ENCODE peak calls at places on chromosomes 13 and 19, in five cellular contexts. H is MCF 10A, M is anterior cingulate cortex, F is NCI-H2107, J is T follicular helper cell. A is an unnamed sample.
A peak's percentile ranks its signal among the peaks of the same experiment; 100 is the strongest.

GRCh38 chr13:92967923-92968322 is 258.7 kb upstream of the GPC6 start:
- DNase-seq in H (peak; percentile 53), M (no peak), F (no peak), J (no peak), A (no peak)

GRCh38 chr19:38089440-38089839 is 134.6 kb downstream of the DPF1 start:
- DNase-seq in H (no peak), M (no peak), F (no peak), J (no peak), A (no peak)

GRCh38 chr13:29908411-29908810 is 58.0 kb upstream of the UBL3 start:
- DNase-seq in H (peak; percentile 75), M (no peak), F (no peak), J (no peak), A (no peak)

GRCh38 chr19:54654447-54655321 is 8.1 kb upstream of the LILRB4 start:
- DNase-seq in H (no peak), M (no peak), F (no peak), J (no peak), A (no peak)

GRCh38 chr13:113034451-113035208 is 65.6 kb downstream of the MCF2L start:
- DNase-seq in H (peak; percentile 71), M (peak; percentile 43), F (no peak), J (no peak), A (no peak)

GRCh38 chr19:7230826-7231225 is 63.4 kb downstream of the INSR start:
- DNase-seq in H (no peak), M (no peak), F (no peak), J (no peak), A (no peak)

GRCh38 chr19:58009666-58010301 is 7.2 kb upstream of the ZNF606 start:
- DNase-seq in H (peak; percentile 72), M (peak; percentile 72), F (peak; percentile 87), J (peak; percentile 34), A (peak; percentile 27)

GRCh38 chr13:107516517-107516916 is 698.8 kb downstream of the LIG4 start:
- DNase-seq in H (no peak), M (no peak), F (no peak), J (no peak), A (no peak)

GRCh38 chr19:33208904-33209843 is 15.0 kb downstream of the LRP3 start:
- DNase-seq in H (no peak), M (no peak), F (no peak), J (no peak), A (no peak)

GRCh38 chr19:52200044-52200443 is 10.2 kb downstream of the PPP2R1A start:
- DNase-seq in H (no peak), M (no peak), F (no peak), J (no peak), A (no peak)

GRCh38 chr13:50365300-50365682 is 350.0 kb downstream of the KCNRG start:
- DNase-seq in H (no peak), M (no peak), F (no peak), J (no peak), A (no peak)

GRCh38 chr19:47109541-47110375 is 3.8 kb downstream of the ZC3H4 start:
- DNase-seq in H (peak; percentile 77), M (no peak), F (no peak), J (peak; percentile 27), A (no peak)

GRCh38 chr19:37932985-37933953 is 26.3 kb downstream of the SIPA1L3 start:
- DNase-seq in H (peak; percentile 77), M (no peak), F (peak; percentile 64), J (no peak), A (no peak)

GRCh38 chr19:18253716-18254115 is 20.5 kb downstream of the IQCN start:
- DNase-seq in H (no peak), M (no peak), F (no peak), J (no peak), A (no peak)

GRCh38 chr13:30346159-30346788 is 38.9 kb upstream of the KATNAL1 start:
- DNase-seq in H (no peak), M (no peak), F (no peak), J (peak; percentile 19), A (peak; percentile 48)

GRCh38 chr19:4575267-4575793 is 15.8 kb upstream of the SEMA6B start:
- DNase-seq in H (peak; percentile 93), M (no peak), F (no peak), J (no peak), A (no peak)

GRCh38 chr19:20879501-20879900 is 43.5 kb upstream of the ZNF85 start:
- DNase-seq in H (no peak), M (no peak), F (no peak), J (no peak), A (no peak)

GRCh38 chr13:101003566-101003965 is 329.0 kb upstream of the TMTC4 start:
- DNase-seq in H (no peak), M (no peak), F (no peak), J (no peak), A (no peak)

GRCh38 chr19:18249834-18250233 is 23.6 kb upstream of the PDE4C start:
- DNase-seq in H (no peak), M (no peak), F (no peak), J (no peak), A (no peak)

GRCh38 chr13:111049791-111050538 is 65.1 kb upstream of the ARHGEF7 start:
- DNase-seq in H (peak; percentile 34), M (no peak), F (no peak), J (no peak), A (no peak)

GRCh38 chr19:47315125-47315821 is 5.6 kb downstream of the C5AR1 start:
- DNase-seq in H (peak; percentile 98), M (no peak), F (no peak), J (no peak), A (no peak)

GRCh38 chr19:49497047-49497789 is 984 bp downstream of the RPS11 start:
- DNase-seq in H (peak; percentile 68), M (no peak), F (no peak), J (peak; percentile 77), A (peak; percentile 70)

GRCh38 chr13:80469841-80470378 is 129.0 kb upstream of the SPRY2 start:
- DNase-seq in H (peak; percentile 92), M (no peak), F (no peak), J (no peak), A (no peak)

GRCh38 chr19:4811328-4812131 is 20.0 kb downstream of the TICAM1 start:
- DNase-seq in H (peak; percentile 77), M (peak; percentile 58), F (peak; percentile 7), J (peak; percentile 79), A (peak; percentile 67)

GRCh38 chr13:21014666-21015170 is 46.7 kb downstream of the LATS2 start:
- DNase-seq in H (peak; percentile 51), M (no peak), F (no peak), J (no peak), A (no peak)

GRCh38 chr13:101875717-101876393 is 423.4 kb downstream of the ITGBL1 start:
- DNase-seq in H (peak; percentile 75), M (no peak), F (peak; percentile 15), J (no peak), A (no peak)

GRCh38 chr13:51192348-51192747 is 29.9 kb upstream of the FAM124A start:
- DNase-seq in H (no peak), M (no peak), F (no peak), J (no peak), A (no peak)

GRCh38 chr13:67075239-67075638 is 154.9 kb downstream of the PCDH9 start:
- DNase-seq in H (peak; percentile 17), M (no peak), F (no peak), J (no peak), A (no peak)

GRCh38 chr13:79385694-79386093 is 20.4 kb downstream of the RBM26 start:
- DNase-seq in H (peak; percentile 58), M (no peak), F (no peak), J (no peak), A (no peak)

GRCh38 chr13:76795701-76796695 is 90.2 kb downstream of the KCTD12 start:
- DNase-seq in H (no peak), M (no peak), F (no peak), J (no peak), A (no peak)

GRCh38 chr19:6116749-6117430 is 6.6 kb upstream of the RFX2 start:
- DNase-seq in H (no peak), M (no peak), F (no peak), J (no peak), A (no peak)

A was measured in effector memory CD4-positive, alpha-beta T cell.